ENCODE peak calls at places on chromosomes 16 and 17, in five cellular contexts. One of them, this sample, is unnamed.

GRCh38 chr16:1818873-1819525 is 7.6 kb downstream of the HAGH start:
- DNase-seq in EL: no peak
- DNase-seq in activated T-cell treated with anti-CD3 and anti-CD28 coated beads, Interleukin-2, amount 50 U/mL, for 72 hours: no peak
- DNase-seq in left cardiac atrium: no peak
- DNase-seq in bronchial epithelial cell: no peak
- DNase-seq in this sample: no peak

GRCh38 chr16:82658796-82659195 is 32.0 kb downstream of the CDH13 start:
- DNase-seq in left cardiac atrium: no peak
- DNase-seq in EL: no peak
- DNase-seq in activated T-cell treated with anti-CD3 and anti-CD28 coated beads, Interleukin-2, amount 50 U/mL, for 72 hours: no peak
- DNase-seq in bronchial epithelial cell: no peak
- DNase-seq in this sample: peak

GRCh38 chr16:66457888-66458287 is 30.8 kb downstream of the BEAN1 start:
- DNase-seq in left cardiac atrium: no peak
- DNase-seq in EL: peak
- DNase-seq in activated T-cell treated with anti-CD3 and anti-CD28 coated beads, Interleukin-2, amount 50 U/mL, for 72 hours: no peak
- DNase-seq in bronchial epithelial cell: peak
- DNase-seq in this sample: no peak

GRCh38 chr17:39863918-39864746 is at the start of gene IKZF3:
- DNase-seq in EL: peak
- DNase-seq in left cardiac atrium: peak
- DNase-seq in bronchial epithelial cell: peak
- DNase-seq in activated T-cell treated with anti-CD3 and anti-CD28 coated beads, Interleukin-2, amount 50 U/mL, for 72 hours: peak
- DNase-seq in this sample: peak

GRCh38 chr17:28744104-28744801 is 442 bp downstream of the TRAF4 start:
- DNase-seq in activated T-cell treated with anti-CD3 and anti-CD28 coated beads, Interleukin-2, amount 50 U/mL, for 72 hours: peak
- DNase-seq in EL: peak
- DNase-seq in left cardiac atrium: peak
- DNase-seq in bronchial epithelial cell: no peak
- DNase-seq in this sample: peak

GRCh38 chr16:85425061-85425662 is 188.0 kb upstream of the GSE1 start:
- DNase-seq in left cardiac atrium: peak
- DNase-seq in EL: no peak
- DNase-seq in activated T-cell treated with anti-CD3 and anti-CD28 coated beads, Interleukin-2, amount 50 U/mL, for 72 hours: no peak
- DNase-seq in bronchial epithelial cell: no peak
- DNase-seq in this sample: no peak

GRCh38 chr17:59505610-59506276 is 59.7 kb upstream of the DHX40 start:
- DNase-seq in bronchial epithelial cell: peak
- DNase-seq in EL: no peak
- DNase-seq in left cardiac atrium: no peak
- DNase-seq in activated T-cell treated with anti-CD3 and anti-CD28 coated beads, Interleukin-2, amount 50 U/mL, for 72 hours: no peak
- DNase-seq in this sample: no peak

GRCh38 chr17:78514521-78514920 is 62.7 kb downstream of the DNAH17 start:
- DNase-seq in bronchial epithelial cell: no peak
- DNase-seq in left cardiac atrium: no peak
- DNase-seq in EL: no peak
- DNase-seq in activated T-cell treated with anti-CD3 and anti-CD28 coated beads, Interleukin-2, amount 50 U/mL, for 72 hours: no peak
- DNase-seq in this sample: no peak

GRCh38 chr17:1045456-1045855 is 48.5 kb downstream of the TIMM22 start:
- DNase-seq in bronchial epithelial cell: no peak
- DNase-seq in EL: no peak
- DNase-seq in left cardiac atrium: peak
- DNase-seq in activated T-cell treated with anti-CD3 and anti-CD28 coated beads, Interleukin-2, amount 50 U/mL, for 72 hours: no peak
- DNase-seq in this sample: no peak

GRCh38 chr16:12463961-12464360 is 339.7 kb downstream of the CPPED1 start:
- DNase-seq in activated T-cell treated with anti-CD3 and anti-CD28 coated beads, Interleukin-2, amount 50 U/mL, for 72 hours: no peak
- DNase-seq in left cardiac atrium: no peak
- DNase-seq in EL: no peak
- DNase-seq in bronchial epithelial cell: no peak
- DNase-seq in this sample: no peak

GRCh38 chr16:76443981-76444380 is 166.8 kb downstream of the CNTNAP4 start:
- DNase-seq in EL: no peak
- DNase-seq in left cardiac atrium: no peak
- DNase-seq in activated T-cell treated with anti-CD3 and anti-CD28 coated beads, Interleukin-2, amount 50 U/mL, for 72 hours: no peak
- DNase-seq in bronchial epithelial cell: no peak
- DNase-seq in this sample: no peak

GRCh38 chr17:4573682-4574081 is 10.6 kb upstream of the SMTNL2 start:
- DNase-seq in activated T-cell treated with anti-CD3 and anti-CD28 coated beads, Interleukin-2, amount 50 U/mL, for 72 hours: peak
- DNase-seq in EL: no peak
- DNase-seq in left cardiac atrium: no peak
- DNase-seq in bronchial epithelial cell: no peak
- DNase-seq in this sample: peak

GRCh38 chr17:2059125-2059836 is 4.4 kb downstream of the HIC1 start:
- DNase-seq in activated T-cell treated with anti-CD3 and anti-CD28 coated beads, Interleukin-2, amount 50 U/mL, for 72 hours: no peak
- DNase-seq in EL: no peak
- DNase-seq in left cardiac atrium: no peak
- DNase-seq in bronchial epithelial cell: no peak
- DNase-seq in this sample: no peak

GRCh38 chr16:86016201-86016965 is 117.4 kb downstream of the IRF8 start:
- DNase-seq in activated T-cell treated with anti-CD3 and anti-CD28 coated beads, Interleukin-2, amount 50 U/mL, for 72 hours: peak
- DNase-seq in bronchial epithelial cell: peak
- DNase-seq in left cardiac atrium: no peak
- DNase-seq in EL: peak
- DNase-seq in this sample: peak

GRCh38 chr17:52754838-52755237 is 596.3 kb upstream of the CA10 start:
- DNase-seq in activated T-cell treated with anti-CD3 and anti-CD28 coated beads, Interleukin-2, amount 50 U/mL, for 72 hours: no peak
- DNase-seq in EL: no peak
- DNase-seq in left cardiac atrium: no peak
- DNase-seq in bronchial epithelial cell: peak
- DNase-seq in this sample: no peak

GRCh38 chr16:17448640-17449638 is 21.8 kb downstream of the XYLT1 start:
- DNase-seq in EL: no peak
- DNase-seq in left cardiac atrium: no peak
- DNase-seq in bronchial epithelial cell: no peak
- DNase-seq in activated T-cell treated with anti-CD3 and anti-CD28 coated beads, Interleukin-2, amount 50 U/mL, for 72 hours: no peak
- DNase-seq in this sample: no peak

GRCh38 chr16:48687421-48688038 is 77.5 kb upstream of the N4BP1 start:
- DNase-seq in activated T-cell treated with anti-CD3 and anti-CD28 coated beads, Interleukin-2, amount 50 U/mL, for 72 hours: peak
- DNase-seq in EL: peak
- DNase-seq in left cardiac atrium: peak
- DNase-seq in bronchial epithelial cell: peak
- DNase-seq in this sample: peak

GRCh38 chr17:65459667-65460415 is 101.6 kb downstream of the AXIN2 start:
- DNase-seq in bronchial epithelial cell: no peak
- DNase-seq in left cardiac atrium: no peak
- DNase-seq in EL: no peak
- DNase-seq in activated T-cell treated with anti-CD3 and anti-CD28 coated beads, Interleukin-2, amount 50 U/mL, for 72 hours: no peak
- DNase-seq in this sample: no peak

GRCh38 chr17:76278952-76279741 is 14.0 kb downstream of the UBALD2 start:
- DNase-seq in EL: peak
- DNase-seq in bronchial epithelial cell: peak
- DNase-seq in activated T-cell treated with anti-CD3 and anti-CD28 coated beads, Interleukin-2, amount 50 U/mL, for 72 hours: peak
- DNase-seq in left cardiac atrium: peak
- DNase-seq in this sample: peak

GRCh38 chr17:61366076-61366714 is 33.4 kb upstream of the TBX2 start:
- DNase-seq in activated T-cell treated with anti-CD3 and anti-CD28 coated beads, Interleukin-2, amount 50 U/mL, for 72 hours: no peak
- DNase-seq in bronchial epithelial cell: no peak
- DNase-seq in left cardiac atrium: no peak
- DNase-seq in EL: no peak
- DNase-seq in this sample: no peak

GRCh38 chr17:82358467-82359350 is at the start of gene TEX19:
- DNase-seq in bronchial epithelial cell: no peak
- DNase-seq in left cardiac atrium: no peak
- DNase-seq in EL: peak
- DNase-seq in activated T-cell treated with anti-CD3 and anti-CD28 coated beads, Interleukin-2, amount 50 U/mL, for 72 hours: no peak
- DNase-seq in this sample: no peak

GRCh38 chr16:8714143-8714542 is 39.7 kb downstream of the ABAT start:
- DNase-seq in activated T-cell treated with anti-CD3 and anti-CD28 coated beads, Interleukin-2, amount 50 U/mL, for 72 hours: no peak
- DNase-seq in left cardiac atrium: no peak
- DNase-seq in EL: no peak
- DNase-seq in bronchial epithelial cell: no peak
- DNase-seq in this sample: no peak

GRCh38 chr16:50482271-50482670 is 65.9 kb upstream of the NKD1 start:
- DNase-seq in left cardiac atrium: no peak
- DNase-seq in EL: no peak
- DNase-seq in bronchial epithelial cell: no peak
- DNase-seq in activated T-cell treated with anti-CD3 and anti-CD28 coated beads, Interleukin-2, amount 50 U/mL, for 72 hours: no peak
- DNase-seq in this sample: no peak

This sample was measured in myocyte.